ENCODE peak calls at places on chromosomes 11 and 22, in eight cellular contexts. D, O, N, X, W, R, U and Q are unnamed samples. For H3K4me1, the result is how much of the 10 kb centered on the place peaks cover.

GRCh38 chr22:24184057-24184798 is 2.9 kb downstream of the SUSD2 start:
- DNase-seq in X (no peak), R (peak), D (no peak), W (no peak), N (peak), U (peak), O (no peak), Q (no peak)

GRCh38 chr11:27100534-27100933 is 59.9 kb downstream of the BBOX1 start:
- DNase-seq in D (no peak), R (no peak), N (no peak), X (no peak), W (peak), U (no peak), O (peak), Q (no peak)

GRCh38 chr11:123797065-123797940 is 8.8 kb downstream of the OR6M1 start:
- DNase-seq in N (no peak), X (no peak), W (no peak), D (no peak), U (no peak), O (no peak), R (no peak), Q (no peak)

GRCh38 chr22:50118557-50119168 is 28.9 kb downstream of the MOV10L1 start:
- DNase-seq in U (no peak), R (no peak), O (peak), X (no peak), W (peak), D (no peak), N (no peak), Q (no peak)

GRCh38 chr11:121841487-121842167 is 274.4 kb downstream of the BLID start:
- DNase-seq in R (no peak), U (no peak), N (peak), O (peak), D (no peak), W (peak), X (no peak), Q (no peak)

GRCh38 chr22:23085785-23086184 is 15.5 kb downstream of the GNAZ start:
- DNase-seq in N (no peak), O (no peak), D (no peak), U (no peak), W (no peak), X (no peak), R (no peak), Q (no peak)

GRCh38 chr11:118615996-118616395 is 8.6 kb downstream of the PHLDB1 start:
- DNase-seq in U (peak), D (no peak), W (no peak), X (no peak), R (peak), N (peak), O (no peak), Q (no peak)

GRCh38 chr22:49996192-49996531 is 16.4 kb downstream of the IL17REL start:
- DNase-seq in N (no peak), W (no peak), U (no peak), X (no peak), O (no peak), R (no peak), D (no peak), Q (no peak)

GRCh38 chr11:75760710-75761493 is 7.7 kb upstream of the DGAT2 start:
- DNase-seq in W (peak), D (no peak), O (no peak), X (no peak), U (no peak), N (no peak), R (no peak), Q (no peak)

GRCh38 chr22:22884888-22885840 is 2.5 kb upstream of the IGLL5 start:
- DNase-seq in N (no peak), R (no peak), X (peak), U (peak), W (no peak), O (no peak), D (peak), Q (no peak)

GRCh38 chr22:41256254-41256897 is 15.6 kb upstream of the CHADL start:
- DNase-seq in R (no peak), D (peak), W (peak), X (no peak), U (no peak), N (no peak), O (no peak), Q (no peak)

GRCh38 chr11:2247496-2247895 is 22.9 kb downstream of the ASCL2 start:
- DNase-seq in W (no peak), D (no peak), U (no peak), O (no peak), N (no peak), X (no peak), R (no peak), Q (no peak)

GRCh38 chr11:20488352-20488751 is 100.8 kb downstream of the PRMT3 start:
- DNase-seq in R (no peak), X (no peak), D (no peak), U (no peak), W (peak), O (peak), N (no peak), Q (no peak)

GRCh38 chr11:129852125-129852740 is 36.6 kb downstream of the TMEM45B start:
- DNase-seq in R (no peak), D (no peak), W (no peak), U (no peak), X (no peak), O (no peak), N (no peak), Q (no peak)

GRCh38 chr11:31796523-31797226 is 14.4 kb downstream of the PAX6 start:
- DNase-seq in W (no peak), N (peak), R (no peak), X (no peak), U (no peak), O (no peak), D (no peak), Q (no peak)

GRCh38 chr11:125167292-125167953 is 2.9 kb downstream of the PKNOX2 start:
- DNase-seq in N (peak), R (no peak), O (no peak), U (peak), W (peak), D (no peak), X (no peak), Q (no peak)

GRCh38 chr11:117822522-117823033 is 2.0 kb downstream of the FXYD2 start:
- DNase-seq in D (no peak), N (peak), U (peak), X (no peak), O (no peak), W (no peak), R (peak), Q (no peak)

GRCh38 chr22:46286941-46287872 is 9.5 kb upstream of the GTSE1 start:
- DNase-seq in R (no peak), U (no peak), D (no peak), X (no peak), W (no peak), N (peak), O (no peak), Q (no peak)

GRCh38 chr22:39278040-39278439 is 33.3 kb upstream of the PDGFB start:
- DNase-seq in W (peak), R (no peak), N (no peak), O (peak), D (no peak), U (no peak), X (no peak), Q (no peak)

GRCh38 chr11:218815-219593 is 11.5 kb downstream of the RIC8A start:
- DNase-seq in O (no peak), R (no peak), D (no peak), U (no peak), X (no peak), W (no peak), N (peak), Q (no peak)

GRCh38 chr11:12077535-12078280 is 32.7 kb upstream of the MICAL2 start:
- DNase-seq in U (no peak), X (no peak), D (no peak), N (no peak), W (peak), R (no peak), O (no peak), Q (no peak)

GRCh38 chr11:33802414-33802950 is 28.2 kb upstream of the FBXO3 start:
- DNase-seq in U (peak), W (peak), O (peak), X (no peak), R (no peak), D (no peak), N (peak), Q (peak)

GRCh38 chr11:132718711-132719641 is 813.3 kb downstream of the OPCML start:
- DNase-seq in O (no peak), W (peak), N (no peak), X (peak), U (no peak), D (no peak), R (no peak), Q (no peak)

GRCh38 chr11:11985016-11985715 is 23.3 kb downstream of the DKK3 start:
- DNase-seq in W (peak), D (no peak), X (no peak), O (no peak), N (no peak), U (no peak), R (peak), Q (no peak)

GRCh38 chr11:134950692-134951304 is 538.8 kb upstream of the B3GAT1 start:
- DNase-seq in X (no peak), O (no peak), D (no peak), R (no peak), W (peak), N (no peak), U (no peak), Q (no peak)

GRCh38 chr11:122113836-122114235 is 2.2 kb downstream of the BLID start:
- DNase-seq in W (no peak), R (no peak), N (no peak), X (no peak), O (no peak), D (no peak), U (no peak), Q (no peak)

GRCh38 chr11:24870048-24870447 is 373.2 kb downstream of the LUZP2 start:
- DNase-seq in R (no peak), U (no peak), X (no peak), N (no peak), W (no peak), D (no peak), O (no peak), Q (no peak)

GRCh38 chr22:49328630-49329405 is 498.9 kb downstream of the BRD1 start:
- DNase-seq in R (peak), U (peak), W (no peak), N (peak), O (no peak), D (peak), X (no peak), Q (no peak)

GRCh38 chr11:2561283-2562180 is 116.7 kb downstream of the KCNQ1 start:
- DNase-seq in O (no peak), D (no peak), N (peak), W (no peak), R (peak), X (no peak), U (peak), Q (peak)

GRCh38 chr11:66068154-66068821 is 1.8 kb upstream of the PACS1 start:
- DNase-seq in R (peak), N (peak), U (no peak), O (peak), X (peak), D (peak), W (peak), Q (peak)

GRCh38 chr11:41486436-41486835 is 27.0 kb upstream of the LRRC4C start:
- DNase-seq in W (peak), R (no peak), U (no peak), N (no peak), D (no peak), X (no peak), O (no peak), Q (no peak)

GRCh38 chr11:14700593-14700992 is 57.0 kb downstream of the PDE3B start:
- DNase-seq in R (no peak), D (no peak), O (no peak), U (no peak), W (no peak), X (no peak), N (no peak), Q (no peak)

GRCh38 chr11:66708026-66708579 is 20.9 kb downstream of the SPTBN2 start:
- DNase-seq in W (peak), O (no peak), D (no peak), N (no peak), R (no peak), U (no peak), X (no peak), Q (no peak)

GRCh38 chr22:29145321-29146072 is 60.2 kb upstream of the EMID1 start:
- DNase-seq in O (no peak), U (peak), D (no peak), N (peak), X (no peak), W (no peak), R (no peak), Q (no peak)

DNA sequence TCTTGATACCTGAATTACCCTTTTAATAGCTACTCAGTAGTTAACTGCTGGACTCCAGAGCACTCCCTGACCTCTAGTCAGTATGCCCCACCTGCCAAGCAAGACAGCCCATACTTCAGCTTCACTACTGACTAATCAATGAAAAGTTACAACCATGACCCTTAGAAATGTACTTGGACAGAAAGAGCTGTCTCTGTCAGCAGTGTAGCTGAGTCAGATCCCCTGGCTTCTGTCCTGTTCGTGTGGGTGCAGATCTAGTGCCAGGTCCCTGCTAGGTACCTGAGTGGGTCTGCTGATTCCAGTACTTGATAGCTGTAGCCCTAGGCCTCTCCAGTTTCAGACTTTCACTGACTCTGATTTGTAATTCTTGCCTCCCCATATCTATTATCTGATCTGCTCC is 265.8 kb upstream of the POU2AF2 start:
- DNase-seq in N (no peak), U (no peak), X (no peak), W (peak), O (no peak), D (no peak), R (no peak), Q (no peak)
- H3K4me1 ChIP-seq in N (under half), U (under half), X (under half), W (under half), O (under half), D (under half), R (under half), Q (under half)

DNA sequence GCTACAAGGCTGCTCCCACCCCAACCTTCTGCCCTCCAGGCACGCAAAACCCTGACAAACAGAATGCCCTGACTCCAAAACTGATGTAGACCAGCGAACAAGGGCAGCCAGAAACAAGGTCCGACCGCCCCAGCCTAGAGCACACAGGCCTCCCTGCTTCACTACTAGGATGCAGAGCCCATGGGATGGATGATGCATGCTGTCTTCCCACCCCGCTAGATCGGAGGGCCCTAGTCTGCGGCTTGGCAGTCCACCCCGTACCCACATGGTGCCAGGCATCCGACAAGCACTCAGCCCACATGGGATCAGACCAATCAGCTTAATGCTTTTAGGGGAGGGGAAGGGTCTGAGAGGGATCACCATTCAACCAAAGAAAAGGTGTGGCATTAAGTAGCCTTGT is 30.6 kb downstream of the PISD start:
- DNase-seq in U (no peak), N (no peak), R (no peak), D (no peak), O (no peak), X (no peak), W (no peak), Q (no peak)
- H3K27ac ChIP-seq in U (peak), N (no peak), R (peak), D (peak), O (peak), X (peak), W (peak), Q (peak)

DNA sequence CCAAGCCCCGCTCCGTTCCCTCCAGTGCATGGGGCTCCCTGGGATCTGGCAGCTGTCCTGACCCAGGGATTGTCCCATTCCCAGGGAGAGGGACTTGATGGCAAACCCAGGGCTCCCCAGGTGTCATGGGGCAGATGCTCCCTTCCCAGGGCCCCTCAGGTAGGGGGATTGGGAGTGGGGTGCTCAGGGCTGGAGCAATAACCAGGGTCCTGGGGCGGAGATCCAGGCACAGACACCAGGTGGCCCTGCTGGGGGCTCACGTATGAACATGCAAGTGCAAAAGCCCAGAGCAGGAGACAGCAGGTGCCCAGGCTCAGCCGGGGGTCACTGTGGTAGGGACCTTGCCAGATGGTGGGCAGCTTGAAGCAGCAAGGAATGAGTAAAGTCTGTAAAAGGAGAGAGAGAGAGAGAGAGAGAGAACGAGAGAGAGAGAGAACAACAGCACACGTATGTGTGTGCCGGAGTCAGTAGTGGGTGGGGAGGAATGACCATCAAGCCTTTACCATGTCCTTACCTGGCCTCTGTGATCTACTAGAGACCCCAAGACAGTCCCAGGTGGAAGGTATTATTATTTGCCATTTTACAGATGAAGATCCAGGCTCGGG is 19.3 kb upstream of the MPPED1 start:
- DNase-seq in D (no peak), R (no peak), U (no peak), N (peak), O (no peak), W (no peak), X (no peak), Q (no peak)
- H3K4me1 ChIP-seq in D (under half), R (under half), U (under half), N (under half), O (under half), W (under half), X (under half), Q (under half)

GRCh38 chr11:61195016-61195695 is 8.2 kb upstream of the PGA3 start:
- DNase-seq in N (peak), D (no peak), O (no peak), U (no peak), X (no peak), R (no peak), W (no peak), Q (no peak)
- H3K27ac ChIP-seq in N (no peak), D (no peak), O (no peak), U (peak), X (no peak), R (no peak), W (no peak), Q (no peak)

DNA sequence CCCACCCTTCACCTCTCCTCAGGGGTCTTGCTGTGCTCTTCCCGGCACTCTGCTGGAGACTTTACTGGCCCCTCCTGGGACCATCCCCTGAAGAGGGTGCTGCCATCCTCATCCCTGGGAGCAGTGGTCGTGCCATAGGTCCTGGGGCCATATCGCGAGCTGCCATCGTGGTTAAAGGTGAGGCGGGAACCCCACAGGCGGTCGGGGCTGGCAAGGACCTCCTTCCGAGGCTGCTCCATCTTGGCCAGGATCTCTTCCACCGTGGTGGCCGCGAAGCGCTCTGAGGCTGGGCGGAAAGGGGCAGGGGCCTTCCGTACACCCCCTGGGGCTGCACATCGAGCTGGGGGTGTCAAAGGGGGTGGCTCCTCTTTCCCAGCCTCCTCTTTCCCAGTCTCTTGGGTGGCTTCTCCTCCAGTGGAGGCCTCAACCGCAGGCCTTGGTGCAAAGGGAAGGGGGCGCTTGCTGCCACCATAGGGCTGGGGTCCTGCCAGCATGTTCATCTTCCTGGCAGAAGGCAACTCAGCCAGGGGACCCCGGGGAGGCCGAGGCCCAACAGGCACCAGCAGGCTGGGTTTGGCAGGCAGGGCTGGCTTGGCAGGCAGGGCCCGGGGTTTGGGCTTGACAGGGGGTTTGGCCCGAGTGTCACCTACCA is 4.6 kb downstream of the TNKS1BP1 start:
- DNase-seq in N (no peak), U (peak), W (no peak), D (no peak), X (no peak), R (no peak), O (no peak), Q (no peak)
- H3K4me1 ChIP-seq in N (under half), U (under half), W (under half), D (under half), X (half or more), R (half or more), O (under half), Q (half or more)

DNA sequence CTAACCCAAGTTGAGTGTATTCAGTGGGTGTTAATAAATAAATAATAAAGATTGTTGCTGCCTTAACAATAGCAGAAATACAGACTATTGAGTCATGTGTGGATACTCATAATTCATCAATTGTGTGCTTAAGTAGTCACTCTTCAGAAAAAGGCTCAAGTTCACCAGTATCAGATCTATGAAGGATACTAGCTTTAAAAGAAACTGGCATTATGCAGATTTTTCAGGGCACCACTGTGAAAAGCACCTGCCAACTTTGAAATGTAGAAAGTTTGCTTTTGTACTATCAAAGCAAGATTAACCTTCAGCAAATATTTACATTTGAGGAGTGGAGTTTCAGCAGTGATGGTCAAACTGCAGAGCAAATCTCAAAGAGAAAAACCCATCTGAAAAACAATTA is 20.1 kb upstream of the SYTL2 start:
- DNase-seq in W (no peak), O (no peak), X (no peak), D (no peak), R (no peak), N (no peak), U (no peak), Q (no peak)
- H3K27ac ChIP-seq in W (no peak), O (no peak), X (no peak), D (no peak), R (no peak), N (no peak), U (no peak), Q (no peak)